ENCODE peak calls at places on chromosomes 2 and 18, in eight cellular contexts. X is breast epithelium, A is heart right ventricle, Q is epithelial cell of esophagus, P is progenitor cell of endocrine pancreas, Y is foreskin fibroblast, R is chondrocyte, G is cardiac muscle cell. D is an unnamed sample.

GRCh38 chr2:102114290-102114721 is 28.2 kb upstream of the IL1R1 start:
- DNase-seq in X (no peak), A (no peak), Q (peak; percentile 57), P (no peak), Y (no peak), R (no peak), G (peak; percentile 91), D (no peak)

GRCh38 chr2:45650851-45651414 is 542 bp upstream of the PRKCE start:
- DNase-seq in X (peak; percentile 94), A (peak; percentile 98), Q (peak; percentile 97), P (peak; percentile 77), Y (peak; percentile 98), R (no peak), G (peak; percentile 99), D (peak; percentile 91)

GRCh38 chr18:33579868-33580205 is 1.8 kb downstream of the ASXL3 start:
- DNase-seq in X (no peak), A (no peak), Q (no peak), P (no peak), Y (no peak), R (no peak), G (no peak), D (no peak)

GRCh38 chr2:181589779-181590178 is 67.1 kb downstream of the CERKL start:
- DNase-seq in X (no peak), A (no peak), Q (peak; percentile 8), P (no peak), Y (no peak), R (no peak), G (no peak), D (no peak)

GRCh38 chr18:61750840-61751668 is 141.8 kb downstream of the RNF152 start:
- DNase-seq in X (no peak), A (no peak), Q (no peak), P (no peak), Y (no peak), R (no peak), G (no peak), D (no peak)

GRCh38 chr2:60552096-60552850 is 1.2 kb downstream of the BCL11A start:
- DNase-seq in X (no peak), A (no peak), Q (peak; percentile 44), P (peak; percentile 38), Y (no peak), R (no peak), G (peak; percentile 22), D (no peak)

GRCh38 chr2:64404743-64405142 is 49.2 kb upstream of the LGALSL start:
- DNase-seq in X (no peak), A (peak; percentile 64), Q (no peak), P (peak; percentile 23), Y (no peak), R (no peak), G (peak; percentile 60), D (no peak)

GRCh38 chr18:62811674-62812073 is 96.3 kb downstream of the PHLPP1 start:
- DNase-seq in X (no peak), A (no peak), Q (no peak), P (no peak), Y (no peak), R (no peak), G (no peak), D (no peak)

GRCh38 chr2:190343170-190343499 is 254 bp upstream of the INPP1 start:
- DNase-seq in X (no peak), A (no peak), Q (no peak), P (no peak), Y (no peak), R (no peak), G (no peak), D (no peak)

GRCh38 chr18:2903006-2903405 is 56.2 kb downstream of the EMILIN2 start:
- DNase-seq in X (no peak), A (peak; percentile 66), Q (peak; percentile 60), P (no peak), Y (peak; percentile 83), R (no peak), G (peak; percentile 85), D (no peak)

GRCh38 chr18:42882146-42882545 is 233.3 kb downstream of the RIT2 start:
- DNase-seq in X (no peak), A (no peak), Q (no peak), P (no peak), Y (no peak), R (no peak), G (no peak), D (no peak)

GRCh38 chr18:25815659-25816058 is 274.8 kb downstream of the SS18 start:
- DNase-seq in X (no peak), A (no peak), Q (no peak), P (no peak), Y (peak; percentile 31), R (no peak), G (no peak), D (no peak)

GRCh38 chr2:127984551-127984950 is 43.3 kb downstream of the SAP130 start:
- DNase-seq in X (no peak), A (no peak), Q (peak; percentile 2), P (no peak), Y (peak; percentile 6), R (no peak), G (no peak), D (no peak)

GRCh38 chr18:8706981-8707940 is 1.9 kb downstream of the MTCL1 start:
- DNase-seq in X (peak; percentile 32), A (peak; percentile 23), Q (peak; percentile 78), P (peak; percentile 47), Y (no peak), R (no peak), G (peak; percentile 69), D (no peak)

GRCh38 chr18:45652703-45653490 is 37.6 kb downstream of the SLC14A2 start:
- DNase-seq in X (no peak), A (no peak), Q (peak; percentile 81), P (no peak), Y (peak; percentile 15), R (no peak), G (no peak), D (no peak)

GRCh38 chr2:3503483-3503882 is 15.8 kb downstream of the ADI1 start:
- DNase-seq in X (no peak), A (no peak), Q (no peak), P (no peak), Y (no peak), R (no peak), G (no peak), D (no peak)

GRCh38 chr2:9243357-9243756 is 36.7 kb downstream of the ASAP2 start:
- DNase-seq in X (no peak), A (no peak), Q (no peak), P (no peak), Y (no peak), R (no peak), G (no peak), D (no peak)

GRCh38 chr2:149661844-149662243 is 74.3 kb upstream of the MMADHC start:
- DNase-seq in X (no peak), A (no peak), Q (peak; percentile 79), P (no peak), Y (peak; percentile 69), R (no peak), G (peak; percentile 65), D (no peak)

GRCh38 chr2:181063696-181064095 is 83.3 kb downstream of the UBE2E3 start:
- DNase-seq in X (no peak), A (no peak), Q (no peak), P (no peak), Y (no peak), R (no peak), G (no peak), D (no peak)

GRCh38 chr2:215521031-215521430 is 85.2 kb upstream of the FN1 start:
- DNase-seq in X (no peak), A (no peak), Q (no peak), P (no peak), Y (no peak), R (no peak), G (no peak), D (no peak)

GRCh38 chr18:22286576-22286975 is 117.2 kb downstream of the GATA6 start:
- DNase-seq in X (peak; percentile 41), A (no peak), Q (peak; percentile 87), P (no peak), Y (no peak), R (no peak), G (peak; percentile 31), D (no peak)

GRCh38 chr2:240566203-240567136 is 1.8 kb upstream of the RNPEPL1 start:
- DNase-seq in X (peak; percentile 91), A (peak; percentile 92), Q (peak; percentile 90), P (peak; percentile 73), Y (peak; percentile 85), R (peak; percentile 95), G (peak; percentile 91), D (peak; percentile 92)

GRCh38 chr2:43136011-43136799 is 90.2 kb downstream of the ZFP36L2 start:
- DNase-seq in X (no peak), A (no peak), Q (no peak), P (no peak), Y (no peak), R (peak; percentile 58), G (no peak), D (peak; percentile 11)

DNA sequence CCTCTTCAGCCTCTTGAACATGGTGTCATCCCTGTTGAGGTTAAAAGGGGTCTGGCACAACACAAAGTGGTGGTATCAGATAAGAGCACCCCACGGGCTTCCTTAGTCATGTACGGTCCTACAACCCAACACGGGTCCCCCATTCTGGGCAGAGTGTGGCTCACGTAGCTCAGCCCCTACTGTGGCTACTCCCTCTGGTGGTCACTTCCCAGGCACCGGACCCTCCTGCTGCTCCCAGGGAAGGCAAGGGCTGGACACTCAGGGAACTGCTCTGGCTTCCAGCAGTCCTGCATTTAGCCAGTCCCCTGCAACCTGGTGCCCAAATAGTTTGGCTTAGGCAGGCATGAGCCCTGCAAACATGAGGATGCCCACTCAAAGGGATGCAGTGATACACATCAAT is 58.6 kb downstream of the GALNT14 start:
- DNase-seq in X (no peak), A (no peak), Q (no peak), P (peak; percentile 28), Y (no peak), R (no peak), G (no peak), D (no peak)
- TF ChIP-seq CTCF in X (no peak), A (peak; percentile 19), Q (no peak), P (peak; percentile 59), Y (no peak), R (peak; percentile 32), G (no peak), D (no peak)

GRCh38 chr2:210399440-210400041 is 77.0 kb downstream of the LANCL1 start:
- DNase-seq in X (no peak), A (no peak), Q (peak; percentile 33), P (no peak), Y (no peak), R (no peak), G (peak; percentile 32), D (no peak)
- TF ChIP-seq CTCF in X (peak; percentile 31), A (peak; percentile 49), Q (peak; percentile 11), P (peak; percentile 43), Y (peak; percentile 27), R (peak; percentile 86), G (peak; percentile 43), D (peak; percentile 30)

GRCh38 chr2:173943139-173943538 is 22.0 kb downstream of the SP3 start:
- DNase-seq in X (no peak), A (no peak), Q (no peak), P (no peak), Y (no peak), R (no peak), G (no peak), D (no peak)
- TF ChIP-seq CTCF in X (no peak), A (no peak), Q (no peak), P (no peak), Y (no peak), R (no peak), G (no peak), D (no peak)

DNA sequence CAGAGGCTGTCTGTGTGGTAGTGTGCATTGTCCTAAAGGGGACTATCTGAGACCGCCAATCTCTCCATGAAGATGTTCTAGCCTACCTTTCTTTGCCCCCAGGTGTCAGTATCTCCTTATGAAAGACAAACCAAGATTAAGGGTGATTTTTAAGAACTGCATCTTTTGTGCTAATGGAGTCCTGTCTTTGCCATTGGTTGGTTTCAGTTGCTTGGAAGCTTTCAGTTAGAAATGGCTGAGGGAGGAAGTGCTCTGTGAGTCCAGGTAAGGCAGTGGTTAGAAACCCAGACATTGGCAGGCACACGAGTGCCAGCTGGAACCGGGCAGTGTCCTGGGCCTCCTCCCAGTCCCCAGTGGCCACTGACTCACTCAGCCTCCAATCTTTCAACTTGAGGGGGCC is 111.3 kb downstream of the DOCK10 start:
- DNase-seq in X (no peak), A (no peak), Q (no peak), P (no peak), Y (no peak), R (no peak), G (no peak), D (no peak)
- TF ChIP-seq CTCF in X (no peak), A (peak; percentile 3), Q (no peak), P (no peak), Y (no peak), R (peak; percentile 44), G (no peak), D (peak; percentile 49)